ENCODE peak calls at places on chromosomes 16 and 17, in ten cellular contexts. C, Y, X, B, S, F, J, R, G and A are unnamed samples. For H3K27me3, the result is how much of the 10 kb centered on the place peaks cover.

GRCh38 chr16:84042879-84043485 is 387 bp upstream of the SLC38A8 start:
- DNase-seq in C (no peak), Y (no peak), X (no peak), B (no peak), S (peak), F (no peak), J (no peak), R (no peak), G (no peak), A (no peak)

GRCh38 chr17:42818379-42818778 is 5.7 kb downstream of the BECN1 start:
- DNase-seq in C (no peak), Y (peak), X (peak), B (no peak), S (no peak), F (no peak), J (no peak), R (no peak), G (peak), A (no peak)

GRCh38 chr17:63349478-63350000 is 96.6 kb downstream of the CYB561 start:
- DNase-seq in C (no peak), Y (peak), X (peak), B (no peak), S (no peak), F (no peak), J (no peak), R (no peak), G (peak), A (no peak)

GRCh38 chr17:34663714-34664113 is 84.3 kb downstream of the TMEM132E start:
- DNase-seq in C (no peak), Y (no peak), X (no peak), B (no peak), S (no peak), F (no peak), J (no peak), R (no peak), G (no peak), A (no peak)

GRCh38 chr17:42342242-42343008 is 45.8 kb downstream of the STAT3 start:
- DNase-seq in C (no peak), Y (peak), X (peak), B (no peak), S (no peak), F (no peak), J (no peak), R (no peak), G (no peak), A (no peak)

GRCh38 chr17:42087736-42088705 is 10.3 kb downstream of the ZNF385C start:
- DNase-seq in C (no peak), Y (no peak), X (no peak), B (no peak), S (no peak), F (no peak), J (no peak), R (no peak), G (no peak), A (no peak)

GRCh38 chr17:53896047-53896446 is 73.3 kb downstream of the KIF2B start:
- DNase-seq in C (no peak), Y (no peak), X (no peak), B (no peak), S (no peak), F (no peak), J (no peak), R (no peak), G (peak), A (no peak)

GRCh38 chr17:50924800-50925199 is 58.6 kb upstream of the TOB1 start:
- DNase-seq in C (no peak), Y (no peak), X (no peak), B (no peak), S (no peak), F (no peak), J (no peak), R (no peak), G (no peak), A (no peak)

GRCh38 chr17:80277751-80278671 is 17.4 kb downstream of the RNF213 start:
- DNase-seq in C (no peak), Y (peak), X (no peak), B (no peak), S (no peak), F (no peak), J (no peak), R (no peak), G (no peak), A (no peak)

GRCh38 chr16:72848759-72849664 is 198.9 kb downstream of the ZFHX3 start:
- DNase-seq in C (peak), Y (peak), X (peak), B (peak), S (peak), F (peak), J (peak), R (no peak), G (peak), A (peak)

GRCh38 chr17:58367462-58367861 is 15.5 kb upstream of the SUPT4H1 start:
- DNase-seq in C (no peak), Y (no peak), X (no peak), B (no peak), S (no peak), F (no peak), J (no peak), R (no peak), G (no peak), A (no peak)

DNA sequence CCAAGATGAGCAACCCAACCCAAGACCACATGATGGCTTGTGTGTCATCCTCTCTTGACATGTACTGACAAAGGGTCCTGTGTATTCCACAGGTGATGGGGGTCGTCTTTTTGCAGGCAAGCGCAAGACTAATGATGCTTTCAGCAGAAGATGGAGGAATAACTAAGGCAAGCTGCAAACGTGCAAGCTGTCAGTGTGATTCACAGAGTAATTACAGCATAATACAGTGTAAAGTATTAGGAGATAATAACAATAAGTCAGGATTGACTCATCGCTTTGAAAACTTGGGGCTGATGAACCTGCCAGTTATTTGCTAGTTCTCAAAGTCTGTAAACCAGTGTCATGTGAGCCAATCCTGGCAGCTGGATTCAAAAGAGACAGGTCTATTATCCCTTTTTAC is 41.6 kb upstream of the ASIC2 start:
- DNase-seq in C (no peak), Y (no peak), X (no peak), B (no peak), S (no peak), F (no peak), J (no peak), R (no peak), G (no peak), A (peak)
- H3K27me3 ChIP-seq in C (half or more), Y (under half), X (under half), B (under half), S (under half), F (under half), J (under half), R (under half), G (under half), A (under half)

GRCh38 chr16:14003119-14003570 is 68.0 kb upstream of the MRTFB start:
- DNase-seq in C (peak), Y (peak), X (peak), B (no peak), S (no peak), F (peak), J (peak), R (no peak), G (peak), A (peak)
- H3K4me3 ChIP-seq in C (peak), Y (peak), X (peak), B (peak), S (no peak), F (peak), J (peak), R (no peak), G (no peak), A (no peak)

DNA sequence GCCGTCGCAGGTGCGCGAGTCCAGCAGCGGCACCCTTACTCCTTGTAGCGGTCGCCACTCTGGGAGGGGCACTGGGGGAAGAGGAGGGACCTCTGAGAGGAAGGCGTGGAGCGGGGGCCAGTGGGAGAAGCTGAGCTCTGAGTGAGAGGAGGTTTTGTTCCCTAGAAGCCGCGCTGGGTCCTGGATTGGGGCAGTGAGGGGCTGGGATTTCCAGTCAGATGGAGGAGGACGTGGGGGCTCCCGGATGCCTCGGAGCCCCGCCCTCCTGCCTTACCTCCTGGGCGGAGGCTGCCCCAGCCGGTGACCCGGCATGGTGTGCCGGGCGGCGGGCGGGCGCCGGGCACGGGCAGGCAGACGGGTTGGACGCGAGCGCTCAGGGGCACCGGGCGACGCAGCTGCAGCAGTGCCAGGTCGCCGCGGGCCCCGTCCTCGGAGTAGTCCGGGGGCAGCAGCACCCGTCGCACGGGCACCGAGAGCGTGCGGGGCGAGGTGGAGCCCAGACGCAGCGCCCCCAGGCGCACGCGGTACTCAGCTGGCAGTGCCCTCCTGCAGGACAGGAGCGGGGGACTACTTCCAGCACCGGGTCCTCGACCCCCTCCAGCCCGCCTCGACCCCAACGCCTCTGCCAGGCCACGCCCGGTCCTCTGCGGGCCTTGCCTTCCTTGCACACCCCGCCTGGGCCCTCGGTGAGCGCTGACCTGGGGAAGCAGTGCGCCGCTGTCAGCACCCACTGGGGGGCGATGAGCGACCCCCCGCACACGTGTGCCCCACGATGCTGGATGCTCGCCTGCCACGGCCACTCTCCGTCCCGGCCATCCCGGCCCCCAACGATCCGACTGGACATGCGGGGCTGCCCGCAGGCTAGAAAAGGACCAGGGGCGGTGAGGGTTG is 2.0 kb downstream of the PRSS33 start:
- DNase-seq in C (no peak), Y (no peak), X (no peak), B (no peak), S (peak), F (no peak), J (no peak), R (no peak), G (no peak), A (no peak)
- TF ChIP-seq CTCF in C (peak), Y (no peak), X (no peak), B (peak), S (peak), F (no peak), J (no peak), R (peak), G (peak), A (no peak)

GRCh38 chr17:76077582-76078110 is 1.3 kb upstream of the ZACN start:
- DNase-seq in C (no peak), Y (no peak), X (no peak), B (no peak), S (no peak), F (no peak), J (no peak), R (no peak), G (no peak), A (no peak)
- H3K27me3 ChIP-seq in C (half or more), Y (half or more), X (half or more), B (half or more), S (under half), F (under half), J (half or more), R (under half), G (half or more), A (half or more)

DNA sequence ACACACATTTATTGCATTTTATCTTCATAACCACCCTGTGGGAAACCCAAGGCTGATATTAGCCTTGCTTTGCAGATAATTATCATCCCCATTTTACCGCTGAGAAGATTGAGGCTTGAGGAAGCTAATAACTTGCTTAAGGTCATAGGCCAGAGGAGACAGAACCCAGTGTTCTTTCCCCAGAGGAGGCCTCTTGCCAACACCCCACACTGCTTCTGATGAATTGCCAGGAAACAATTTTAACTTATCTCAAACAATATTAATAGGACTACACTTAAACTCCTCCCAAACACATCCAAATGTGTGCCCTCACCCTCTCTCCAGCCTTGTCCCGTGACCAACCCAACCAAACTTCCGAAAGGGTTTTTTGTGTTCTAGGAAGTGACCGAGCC is 2.1 kb upstream of the SPG7 start:
- DNase-seq in C (no peak), Y (no peak), X (no peak), B (no peak), S (no peak), F (no peak), J (no peak), R (no peak), G (peak), A (no peak)
- H3K4me3 ChIP-seq in C (peak), Y (no peak), X (no peak), B (no peak), S (no peak), F (no peak), J (peak), R (peak), G (no peak), A (no peak)

GRCh38 chr16:1941162-1941923 is 1.7 kb downstream of the MSRB1 start:
- DNase-seq in C (no peak), Y (peak), X (peak), B (no peak), S (no peak), F (no peak), J (peak), R (no peak), G (peak), A (no peak)
- TF ChIP-seq CTCF in C (no peak), Y (peak), X (peak), B (no peak), S (no peak), F (no peak), J (peak), R (no peak), G (peak), A (no peak)